ENCODE peak calls at places on chromosomes 6 and 20, in seven cellular contexts. E is T1000; N is GM03348; L is activated CD4-positive, alpha-beta T cell treated with anti-CD3 and anti-CD28 coated beads, Interleukin-2, amount 50 U/mL, for 4 hours; H is kidney tubule cell; I is amygdala; W is cardiac fibroblast. P is an unnamed sample.

GRCh38 chr20:438581-439469 is 23.5 kb downstream of the TBC1D20 start:
- DNase-seq in E (no peak), N (no peak), L (peak; percentile 43), H (no peak), I (no peak), W (no peak), P (no peak)

GRCh38 chr6:5513393-5513792 is 252.1 kb downstream of the FARS2 start:
- DNase-seq in E (no peak), N (no peak), L (no peak), H (no peak), I (no peak), W (no peak), P (no peak)

GRCh38 chr20:40962733-40963504 is 65.7 kb upstream of the TOP1 start:
- DNase-seq in E (peak; percentile 68), N (peak; percentile 87), L (peak; percentile 55), H (peak; percentile 70), I (peak; percentile 52), W (peak; percentile 67), P (peak; percentile 69)

GRCh38 chr20:48165401-48165685 is 380.1 kb upstream of the SULF2 start:
- DNase-seq in E (no peak), N (no peak), L (no peak), H (no peak), I (no peak), W (no peak), P (no peak)

GRCh38 chr20:58720890-58721289 is 28.3 kb downstream of the NPEPL1 start:
- DNase-seq in E (no peak), N (no peak), L (no peak), H (no peak), I (no peak), W (no peak), P (no peak)

GRCh38 chr20:50020283-50020682 is 37.5 kb downstream of the SNAI1 start:
- DNase-seq in E (no peak), N (peak; percentile 50), L (no peak), H (peak; percentile 71), I (no peak), W (peak; percentile 66), P (peak; percentile 75)

GRCh38 chr6:18115356-18115755 is 7.1 kb downstream of the NHLRC1 start:
- DNase-seq in E (no peak), N (no peak), L (no peak), H (no peak), I (no peak), W (no peak), P (peak; percentile 22)

GRCh38 chr6:4435981-4436445 is 300.6 kb upstream of the ECI2 start:
- DNase-seq in E (no peak), N (no peak), L (no peak), H (no peak), I (no peak), W (no peak), P (peak; percentile 75)

P was measured in epithelial cell of esophagus.